ENCODE peak calls at places on chromosomes 11 and 22, in four cellular contexts. I is esophagus squamous epithelium; P is left ventricle myocardium superior; R is stimulated activated naive B cell treated with anti-CD40 and anti-IgM and Interleukin-4, amounts not matched to agents 10 μg/mL and 1 μg/mL and 100 μg/mL, for 72 hours. W is an unnamed sample.

GRCh38 chr22:22616636-22617035 is 27.8 kb upstream of the GGTLC2 start:
- DNase-seq in I (no peak), P (no peak), R (peak), W (no peak)

GRCh38 chr11:119764108-119764874 is 35.3 kb upstream of the NECTIN1 start:
- DNase-seq in I (no peak), P (peak), R (no peak), W (no peak)

GRCh38 chr11:35237860-35238715 is 99.1 kb downstream of the CD44 start:
- DNase-seq in R (peak), P (no peak), I (no peak), W (peak)

GRCh38 chr11:35571703-35572102 is 46.3 kb upstream of the PAMR1 start:
- DNase-seq in I (no peak), P (no peak), R (no peak), W (no peak)

GRCh38 chr11:22459053-22459452 is 120.9 kb downstream of the SLC17A6 start:
- DNase-seq in I (no peak), R (no peak), P (no peak), W (no peak)

GRCh38 chr22:50218996-50219727 is 18.4 kb downstream of the SELENOO start:
- DNase-seq in R (no peak), I (no peak), P (peak), W (no peak)

GRCh38 chr22:50620861-50621490 is 7.0 kb downstream of the ARSA start:
- DNase-seq in I (no peak), R (peak), P (no peak), W (peak)

GRCh38 chr11:125416993-125417935 is 78.8 kb downstream of the FEZ1 start:
- DNase-seq in R (no peak), I (no peak), P (no peak), W (no peak)

GRCh38 chr11:116535954-116536353 is 236.8 kb downstream of the BUD13 start:
- DNase-seq in I (no peak), P (no peak), R (no peak), W (no peak)

GRCh38 chr11:71996946-71997345 is 1.8 kb upstream of the IL18BP start:
- DNase-seq in P (peak), R (no peak), I (no peak), W (no peak)

GRCh38 chr22:45164217-45165123 is 745 bp downstream of the NUP50 start:
- DNase-seq in I (no peak), P (peak), R (peak), W (peak)

GRCh38 chr22:19687561-19688300 is 26.6 kb upstream of the SEPTIN5 start:
- DNase-seq in R (no peak), I (no peak), P (no peak), W (no peak)

GRCh38 chr11:73252577-73253191 is 19.5 kb upstream of the P2RY6 start:
- DNase-seq in P (no peak), I (no peak), R (no peak), W (peak)

GRCh38 chr22:19179472-19180048 is 1.0 kb upstream of the SLC25A1 start:
- DNase-seq in P (peak), I (no peak), R (peak), W (peak)

GRCh38 chr11:67442504-67443398 is 525 bp downstream of the CORO1B start:
- DNase-seq in R (no peak), I (no peak), P (no peak), W (peak)

W was measured in Karpas-422.